ENCODE peak calls at places on chromosomes 3 and 15, in ten cellular contexts. H, Z, R, G, W, N, A, V, Q and T are unnamed samples.

GRCh38 chr3:168828943-168829342 is 733.2 kb upstream of the GOLIM4 start:
- DNase-seq in W (no peak), R (no peak), Q (no peak), V (no peak), A (no peak), Z (no peak), G (no peak), N (no peak), H (no peak), T (no peak)

GRCh38 chr3:149536429-149536828 is 61.9 kb downstream of the TM4SF4 start:
- DNase-seq in W (no peak), N (peak; percentile 73), R (peak; percentile 48), H (no peak), V (peak; percentile 82), Q (no peak), Z (peak; percentile 55), A (no peak), G (no peak), T (no peak)

GRCh38 chr15:34046471-34047145 is 7.6 kb upstream of the AVEN start:
- DNase-seq in Z (no peak), G (no peak), V (no peak), W (no peak), N (no peak), Q (no peak), A (no peak), R (no peak), H (no peak), T (no peak)

GRCh38 chr15:77144028-77144427 is 73.1 kb upstream of the TSPAN3 start:
- DNase-seq in V (no peak), W (no peak), Q (no peak), R (no peak), A (no peak), H (no peak), N (peak; percentile 72), Z (no peak), G (no peak), T (no peak)

GRCh38 chr15:76935620-76936019 is 4.1 kb downstream of the RCN2 start:
- DNase-seq in A (no peak), V (no peak), Z (no peak), N (no peak), W (no peak), R (peak; percentile 2), H (no peak), G (no peak), Q (no peak), T (no peak)

GRCh38 chr3:9066141-9066540 is 102.9 kb upstream of the RAD18 start:
- DNase-seq in Q (no peak), N (no peak), R (no peak), Z (no peak), G (no peak), V (no peak), W (no peak), H (no peak), A (no peak), T (no peak)

GRCh38 chr3:78888650-78889049 is 879.1 kb downstream of the ROBO1 start:
- DNase-seq in V (no peak), W (no peak), N (no peak), H (no peak), R (no peak), G (no peak), A (no peak), Q (no peak), Z (no peak), T (no peak)

GRCh38 chr15:100763764-100764750 is 115.6 kb upstream of the ALDH1A3 start:
- DNase-seq in N (peak; percentile 26), Q (no peak), A (no peak), R (no peak), Z (peak; percentile 8), V (peak; percentile 71), H (no peak), W (no peak), G (no peak), T (peak; percentile 67)

GRCh38 chr15:71400347-71400746 is 285.1 kb downstream of the THSD4 start:
- DNase-seq in G (no peak), N (no peak), Z (no peak), R (no peak), H (no peak), W (no peak), V (no peak), A (no peak), Q (no peak), T (no peak)

GRCh38 chr3:16477501-16477900 is 36.0 kb downstream of the RFTN1 start:
- DNase-seq in H (no peak), A (no peak), R (no peak), Q (no peak), G (no peak), N (no peak), Z (no peak), W (no peak), V (no peak), T (no peak)

GRCh38 chr15:100762913-100763627 is 116.6 kb upstream of the ALDH1A3 start:
- DNase-seq in H (no peak), Z (peak; percentile 6), V (peak; percentile 56), A (no peak), R (no peak), N (no peak), W (no peak), G (no peak), Q (no peak), T (peak; percentile 64)

GRCh38 chr3:127457746-127458145 is 132.8 kb downstream of the TPRA1 start:
- DNase-seq in V (no peak), H (no peak), R (peak; percentile 75), G (no peak), Z (no peak), A (no peak), W (no peak), Q (no peak), N (no peak), T (peak; percentile 37)